ENCODE peak calls at places on chromosomes 12 and 14, in five cellular contexts. F is choroid plexus epithelial cell, J is heart right ventricle, K is GM06990, Z is lung. Y is an unnamed sample.

GRCh38 chr14:35438910-35439713 is 34.6 kb upstream of the NFKBIA start:
- DNase-seq in F (peak; percentile 34), J (no peak), K (no peak), Z (no peak), Y (peak; percentile 32)

GRCh38 chr12:4027412-4027811 is 154.2 kb upstream of the PARP11 start:
- DNase-seq in J (no peak), K (no peak), Z (no peak), F (no peak), Y (no peak)

GRCh38 chr12:69410571-69410970 is 51.0 kb downstream of the YEATS4 start:
- DNase-seq in J (no peak), K (no peak), Z (no peak), F (no peak), Y (no peak)

GRCh38 chr12:32399373-32400113 is at the start of gene FGD4:
- DNase-seq in F (peak; percentile 85), J (peak; percentile 88), K (peak; percentile 73), Z (peak; percentile 87), Y (peak; percentile 77)

GRCh38 chr12:108820700-108821406 is 36.5 kb downstream of the SSH1 start:
- DNase-seq in F (no peak), Z (no peak), J (no peak), K (no peak), Y (no peak)

GRCh38 chr14:74852922-74853530 is 22.9 kb downstream of the PROX2 start:
- DNase-seq in Z (no peak), F (peak; percentile 82), J (no peak), K (no peak), Y (no peak)

GRCh38 chr12:113910751-113911272 is 55.3 kb downstream of the RBM19 start:
- DNase-seq in K (no peak), Z (no peak), F (no peak), J (no peak), Y (no peak)

GRCh38 chr14:62053188-62053587 is 291.0 kb downstream of the SNAPC1 start:
- DNase-seq in Z (no peak), F (no peak), K (no peak), J (no peak), Y (peak; percentile 18)

GRCh38 chr14:75246546-75247285 is 31.9 kb upstream of the FOS start:
- DNase-seq in Z (no peak), K (no peak), J (no peak), F (no peak), Y (no peak)

GRCh38 chr14:96051642-96052540 is 12.7 kb downstream of the C14orf132 start:
- DNase-seq in Z (no peak), K (no peak), J (no peak), F (no peak), Y (peak; percentile 39)

GRCh38 chr12:54040648-54041047 is 7.8 kb downstream of the HOXC5 start:
- DNase-seq in J (no peak), K (no peak), Z (no peak), F (no peak), Y (no peak)

GRCh38 chr14:88562831-88563686 is at the start of gene ZC3H14:
- DNase-seq in K (peak; percentile 96), F (peak; percentile 88), J (peak; percentile 91), Z (peak; percentile 80), Y (peak; percentile 96)

GRCh38 chr14:53011053-53011462 is 60.2 kb upstream of the FERMT2 start:
- DNase-seq in K (no peak), F (peak; percentile 98), Z (peak; percentile 66), J (peak; percentile 61), Y (no peak)

GRCh38 chr12:131009595-131010270 is 56.0 kb downstream of the ADGRD1 start:
- DNase-seq in K (no peak), Z (no peak), F (no peak), J (no peak), Y (no peak)

GRCh38 chr12:24079083-24079482 is 129.6 kb upstream of the SOX5 start:
- DNase-seq in K (no peak), F (no peak), Z (no peak), J (no peak), Y (no peak)

GRCh38 chr12:69105101-69105613 is 134.2 kb upstream of the CPSF6 start:
- DNase-seq in K (no peak), J (no peak), Z (no peak), F (no peak), Y (no peak)

GRCh38 chr12:92695577-92695976 is 7.2 kb upstream of the PLEKHG7 start:
- DNase-seq in Z (no peak), K (no peak), J (no peak), F (no peak), Y (no peak)

GRCh38 chr14:30903285-30904124 is 29.1 kb downstream of the COCH start:
- DNase-seq in K (no peak), J (no peak), Z (no peak), F (no peak), Y (no peak)

GRCh38 chr12:94038605-94039004 is 109.8 kb upstream of the PLXNC1 start:
- DNase-seq in J (no peak), F (no peak), K (no peak), Z (no peak), Y (no peak)

GRCh38 chr14:99879401-99880295 is 86.4 kb downstream of the EML1 start:
- DNase-seq in J (no peak), Z (no peak), F (peak; percentile 31), K (no peak), Y (no peak)

GRCh38 chr12:33650832-33651231 is 211.2 kb upstream of the SYT10 start:
- DNase-seq in F (no peak), Z (no peak), K (no peak), J (no peak), Y (no peak)

GRCh38 chr12:114430306-114430705 is 24.4 kb upstream of the TBX5 start:
- DNase-seq in K (no peak), J (no peak), Z (no peak), F (peak; percentile 13), Y (no peak)

GRCh38 chr12:46266382-46266791 is 2.5 kb downstream of the SLC38A1 start:
- DNase-seq in K (no peak), F (peak; percentile 70), J (no peak), Z (no peak), Y (no peak)

GRCh38 chr14:78836777-78837176 is 666.6 kb downstream of the NRXN3 start:
- DNase-seq in J (no peak), F (peak; percentile 78), K (peak; percentile 18), Z (peak; percentile 34), Y (peak; percentile 22)
- TF ChIP-seq CTCF in J (peak; percentile 52), F (peak; percentile 68), K (peak; percentile 67), Z (no peak), Y (peak; percentile 39)

GRCh38 chr14:51365241-51365940 is 125.3 kb downstream of the TMX1 start:
- DNase-seq in Z (no peak), F (no peak), K (no peak), J (no peak), Y (no peak)

GRCh38 chr14:51368721-51369163 is 128.7 kb downstream of the TMX1 start:
- DNase-seq in J (no peak), F (peak; percentile 96), Z (no peak), K (no peak), Y (no peak)

GRCh38 chr14:51370758-51371386 is 130.8 kb downstream of the TMX1 start:
- DNase-seq in Z (no peak), J (no peak), F (peak; percentile 26), K (no peak), Y (no peak)

GRCh38 chr14:51367600-51367931 is 127.5 kb downstream of the TMX1 start:
- DNase-seq in K (no peak), F (peak; percentile 73), Z (no peak), J (no peak), Y (no peak)

DNA sequence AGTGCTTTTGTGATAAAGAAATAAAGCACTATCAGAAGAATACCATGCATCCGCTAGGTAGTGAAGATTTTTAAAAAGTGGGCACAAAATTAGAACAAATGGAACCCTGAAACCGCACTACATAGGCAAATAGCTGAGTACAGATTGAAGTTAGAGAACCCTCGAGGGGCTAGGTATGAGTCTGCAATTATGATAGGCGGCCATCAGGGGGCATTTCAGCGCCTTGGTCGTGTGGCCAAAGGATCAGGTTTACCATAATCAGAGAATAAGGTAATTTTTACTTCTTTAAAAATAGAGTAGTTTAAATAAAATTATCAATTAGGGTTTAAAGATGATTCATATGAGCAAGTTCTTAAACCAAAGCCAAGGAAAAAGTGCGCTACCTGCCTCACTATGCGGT is 129.8 kb downstream of the TMX1 start:
- DNase-seq in J (no peak), Z (no peak), K (no peak), F (no peak), Y (peak; percentile 56)
- TF ChIP-seq CTCF in J (peak; percentile 28), Z (no peak), K (peak; percentile 62), F (peak; percentile 44), Y (peak; percentile 45)

GRCh38 chr12:52308807-52309425 is 12.3 kb downstream of the KRT83 start:
- DNase-seq in F (no peak), K (no peak), Z (no peak), J (no peak), Y (no peak)

GRCh38 chr12:52310622-52311281 is 10.4 kb downstream of the KRT83 start:
- DNase-seq in K (no peak), F (peak; percentile 27), J (no peak), Z (no peak), Y (no peak)

GRCh38 chr12:52311282-52311643 is 9.9 kb downstream of the KRT83 start:
- DNase-seq in Z (no peak), K (no peak), F (no peak), J (no peak), Y (no peak)

GRCh38 chr12:52305921-52306705 is 14.8 kb upstream of the KRT81 start:
- DNase-seq in K (no peak), F (no peak), Z (no peak), J (no peak), Y (no peak)

GRCh38 chr12:52307836-52308806 is 13.1 kb downstream of the KRT83 start:
- DNase-seq in K (peak; percentile 68), J (peak; percentile 56), F (peak; percentile 20), Z (peak; percentile 60), Y (no peak)
- TF ChIP-seq CTCF in K (peak; percentile 4), J (peak; percentile 20), F (no peak), Z (no peak), Y (no peak)

DNA sequence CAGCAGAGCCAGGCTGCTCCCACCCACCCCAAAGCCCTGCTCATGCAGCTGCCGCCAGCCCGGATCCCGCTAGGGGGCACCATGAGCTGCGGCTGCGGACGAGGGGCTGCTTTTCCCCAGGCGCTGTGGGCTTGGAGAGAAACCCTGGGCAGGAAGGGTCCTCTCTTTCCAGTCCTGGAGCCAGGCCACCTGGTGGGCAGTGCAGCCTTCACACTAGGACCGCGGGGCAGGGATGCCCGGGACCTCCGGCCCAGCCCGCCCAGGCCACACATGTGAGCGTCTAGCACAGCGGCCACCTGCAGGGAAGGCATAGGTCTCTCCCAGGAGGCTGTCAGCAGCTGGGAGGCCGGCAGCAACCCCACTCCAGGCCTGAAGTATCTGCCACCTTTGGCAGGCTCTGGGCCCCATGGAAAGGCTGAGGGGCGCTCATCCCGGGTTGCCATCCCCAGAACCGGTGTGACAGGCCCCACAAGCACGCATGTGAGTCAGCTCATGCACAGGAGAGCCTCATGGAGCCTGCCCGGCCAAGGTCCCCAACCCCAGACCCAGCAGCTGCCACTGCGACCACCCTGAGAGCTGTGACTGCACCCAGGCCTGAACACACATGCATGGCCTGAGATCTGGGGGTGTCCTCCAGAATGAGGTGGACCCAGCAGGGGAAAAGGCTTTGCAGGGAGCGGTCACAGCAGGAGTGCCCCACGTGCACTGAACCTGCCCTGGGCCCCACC is 280.0 kb upstream of the RTL1 start:
- DNase-seq in K (no peak), Z (peak; percentile 28), J (no peak), F (peak; percentile 11), Y (peak; percentile 6)
- TF ChIP-seq CTCF in K (no peak), Z (no peak), J (peak; percentile 18), F (peak; percentile 69), Y (no peak)

GRCh38 chr12:117686210-117686609 is 282.6 kb downstream of the KSR2 start:
- DNase-seq in Z (no peak), F (no peak), K (no peak), J (no peak), Y (no peak)
- TF ChIP-seq CTCF in Z (no peak), F (no peak), K (no peak), J (no peak), Y (no peak)

GRCh38 chr12:118034429-118035193 is 18.1 kb downstream of the RFC5 start:
- DNase-seq in F (peak; percentile 68), Z (no peak), J (no peak), K (no peak), Y (no peak)
- TF ChIP-seq CTCF in F (peak; percentile 55), Z (no peak), J (peak; percentile 45), K (no peak), Y (peak; percentile 18)

Y was measured in GM10248.